ENCODE peak calls at places on chromosomes 7 and 10, in ten cellular contexts. R, J, V, E, Y, B, N, G, C and T are unnamed samples.

GRCh38 chr10:51389415-51390342 is 309.7 kb downstream of the CSTF2T start:
- DNase-seq in B (no peak), C (peak; percentile 98), Y (no peak), N (peak; percentile 57), V (peak; percentile 26), E (peak; percentile 3), R (peak; percentile 15), J (peak; percentile 36), G (peak; percentile 91), T (peak; percentile 100)

GRCh38 chr10:75887981-75888380 is 456.6 kb downstream of the LRMDA start:
- DNase-seq in N (no peak), E (no peak), R (no peak), J (no peak), B (no peak), G (no peak), Y (no peak), V (no peak), C (no peak), T (no peak)

GRCh38 chr10:63005246-63005645 is 127.9 kb upstream of the NRBF2 start:
- DNase-seq in B (no peak), N (no peak), J (no peak), E (no peak), Y (no peak), R (peak; percentile 88), C (peak; percentile 51), V (no peak), G (peak; percentile 35), T (peak; percentile 42)

GRCh38 chr10:123972481-123973401 is 81.1 kb upstream of the CPXM2 start:
- DNase-seq in C (no peak), Y (no peak), E (no peak), N (no peak), B (no peak), R (no peak), V (no peak), J (no peak), G (no peak), T (no peak)

GRCh38 chr7:22726345-22726848 is 603 bp upstream of the IL6 start:
- DNase-seq in J (no peak), G (peak; percentile 85), B (peak; percentile 37), R (peak; percentile 77), E (peak; percentile 37), V (peak; percentile 36), C (peak; percentile 92), Y (no peak), N (peak; percentile 72), T (peak; percentile 92)

GRCh38 chr10:22341190-22341935 is 3.9 kb upstream of the SPAG6 start:
- DNase-seq in Y (no peak), B (no peak), V (no peak), E (no peak), J (no peak), N (peak; percentile 77), G (no peak), R (no peak), C (no peak), T (peak; percentile 53)

GRCh38 chr10:80405636-80406035 is 2.7 kb upstream of the PRXL2A start:
- DNase-seq in N (no peak), C (peak; percentile 56), E (no peak), B (no peak), Y (no peak), G (peak; percentile 40), R (no peak), V (no peak), J (no peak), T (no peak)

GRCh38 chr7:30800785-30801252 is 29.6 kb downstream of the MINDY4 start:
- DNase-seq in R (peak; percentile 86), Y (peak; percentile 37), B (no peak), N (no peak), C (peak; percentile 80), E (peak; percentile 31), J (no peak), G (peak; percentile 78), V (peak; percentile 70), T (peak; percentile 90)

GRCh38 chr7:17663056-17663675 is 277.1 kb downstream of the SNX13 start:
- DNase-seq in N (no peak), Y (no peak), J (no peak), G (peak; percentile 72), V (no peak), E (no peak), R (peak; percentile 69), B (no peak), C (peak; percentile 67), T (peak; percentile 96)

GRCh38 chr7:7696458-7697119 is 21.8 kb downstream of the RPA3 start:
- DNase-seq in J (no peak), N (no peak), R (no peak), E (no peak), G (peak; percentile 29), C (peak; percentile 72), Y (no peak), V (peak; percentile 30), B (no peak), T (peak; percentile 40)

GRCh38 chr7:23267357-23267756 is 20.8 kb downstream of the GPNMB start:
- DNase-seq in R (no peak), E (no peak), G (no peak), Y (no peak), B (no peak), J (no peak), N (no peak), C (no peak), V (no peak), T (no peak)

GRCh38 chr7:84712326-84712725 is 474.5 kb downstream of the SEMA3D start:
- DNase-seq in R (no peak), N (no peak), B (no peak), J (no peak), E (no peak), V (no peak), Y (no peak), G (no peak), C (no peak), T (peak; percentile 17)

GRCh38 chr10:132419631-132420468 is 22.9 kb downstream of the PWWP2B start:
- DNase-seq in C (no peak), E (no peak), N (no peak), B (no peak), G (no peak), Y (no peak), J (no peak), R (no peak), V (peak; percentile 70), T (no peak)

GRCh38 chr7:130884437-130885417 is 150.7 kb upstream of the KLF14 start:
- DNase-seq in J (no peak), N (no peak), R (peak; percentile 55), Y (no peak), G (no peak), E (no peak), B (no peak), V (no peak), C (peak; percentile 65), T (peak; percentile 52)

GRCh38 chr10:102009801-102010425 is 46.1 kb downstream of the ARMH3 start:
- DNase-seq in C (peak; percentile 90), B (peak; percentile 45), G (peak; percentile 90), E (peak; percentile 41), J (no peak), R (peak; percentile 79), V (peak; percentile 77), N (no peak), Y (no peak), T (peak; percentile 95)

GRCh38 chr7:158023157-158023556 is 564.5 kb downstream of the PTPRN2 start:
- DNase-seq in N (no peak), C (no peak), E (no peak), G (no peak), R (no peak), V (no peak), B (no peak), Y (no peak), J (no peak), T (no peak)

GRCh38 chr7:33722383-33723096 is 182.8 kb upstream of the BMPER start:
- DNase-seq in E (no peak), G (peak; percentile 68), R (peak; percentile 95), Y (no peak), N (peak; percentile 84), V (peak; percentile 10), B (no peak), C (peak; percentile 44), J (no peak), T (peak; percentile 52)

GRCh38 chr7:6480323-6480660 is 32.5 kb upstream of the DAGLB start:
- DNase-seq in Y (no peak), J (no peak), G (no peak), C (no peak), B (no peak), R (no peak), E (no peak), N (no peak), V (no peak), T (peak; percentile 14)
- H3K4me3 ChIP-seq in Y (no peak overlapping the region), J (peak overlapping the region; percentile 99), G (no peak overlapping the region), C (no peak overlapping the region), B (no peak overlapping the region), R (no peak overlapping the region), E (no peak overlapping the region), N (peak overlapping the region; percentile 34), V (no peak overlapping the region), T (peak overlapping the region; percentile 58)

DNA sequence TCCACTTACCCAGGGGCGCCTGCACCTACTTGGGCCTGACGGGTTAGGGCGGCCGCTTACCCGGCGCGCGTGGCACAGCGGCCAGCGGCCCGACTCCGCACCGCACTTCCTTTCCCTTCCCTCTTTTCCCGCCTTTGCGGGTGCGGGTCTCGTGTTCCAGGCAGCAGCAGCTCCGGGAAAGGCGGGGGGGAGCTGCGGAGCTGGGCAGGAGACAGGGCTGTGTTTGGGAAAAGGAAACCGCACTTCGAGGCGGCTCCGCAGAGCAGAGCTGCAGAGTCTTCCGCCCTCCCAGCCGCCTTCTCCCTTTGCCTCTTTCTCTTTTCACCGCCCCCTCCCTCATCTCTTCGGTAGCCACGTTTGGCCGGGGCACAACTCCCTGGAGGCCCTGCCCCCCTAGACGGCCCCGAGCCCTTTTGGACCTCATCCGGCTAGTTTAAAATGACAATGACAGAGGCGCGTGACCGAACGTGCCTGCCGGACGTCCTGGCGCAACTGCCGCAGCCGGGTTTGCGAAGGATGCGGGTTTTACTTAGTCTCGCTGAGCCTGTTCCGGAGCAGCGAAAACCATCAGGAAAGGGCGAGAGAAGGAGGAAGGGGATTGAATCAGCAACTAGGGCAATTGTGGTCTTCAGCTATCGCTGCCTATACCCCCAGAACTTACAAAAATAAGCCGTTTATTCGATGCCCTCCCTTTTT is 7.9 kb upstream of the PAX2 start:
- DNase-seq in E (no peak), G (no peak), N (no peak), J (no peak), C (no peak), B (no peak), V (no peak), R (no peak), Y (no peak), T (no peak)
- H3K4me3 ChIP-seq in E (no peak overlapping the region), G (no peak overlapping the region), N (peak overlapping the region; percentile 41), J (peak overlapping the region; percentile 49), C (no peak overlapping the region), B (peak overlapping the region; percentile 26), V (peak overlapping the region; percentile 32), R (no peak overlapping the region), Y (no peak overlapping the region), T (peak overlapping the region; percentile 17)

DNA sequence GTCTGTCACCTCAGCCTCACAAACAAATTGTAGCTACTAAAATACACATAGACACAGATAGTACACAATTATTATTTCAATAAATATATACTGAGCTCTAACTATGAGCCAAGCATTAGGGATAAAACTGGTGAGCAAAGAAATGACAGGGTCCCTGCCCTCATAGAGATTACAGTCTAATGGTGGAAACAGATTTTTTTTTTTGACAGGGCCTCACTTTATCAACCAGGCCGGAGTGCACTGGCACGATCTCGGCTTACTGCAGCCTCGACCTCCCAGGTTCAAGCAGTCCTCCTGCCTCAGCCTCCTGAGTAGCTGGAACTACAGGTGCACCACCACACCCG is 695 bp upstream of the RBM28 start:
- DNase-seq in E (no peak), J (no peak), G (no peak), R (no peak), Y (no peak), C (no peak), V (no peak), B (no peak), N (no peak), T (no peak)
- H3K4me3 ChIP-seq in E (no peak overlapping the region), J (peak overlapping the region; percentile 87), G (no peak overlapping the region), R (no peak overlapping the region), Y (peak overlapping the region; percentile 100), C (no peak overlapping the region), V (no peak overlapping the region), B (no peak overlapping the region), N (peak overlapping the region; percentile 83), T (no peak overlapping the region)

GRCh38 chr10:27997865-27998177 is 1.1 kb downstream of the ODAD2 start:
- DNase-seq in R (no peak), E (no peak), V (no peak), Y (no peak), N (no peak), J (no peak), C (peak; percentile 1), B (no peak), G (no peak), T (no peak)
- H3K4me3 ChIP-seq in R (no peak overlapping the region), E (peak overlapping the region; percentile 39), V (peak overlapping the region; percentile 83), Y (peak overlapping the region; percentile 84), N (peak overlapping the region; percentile 70), J (peak overlapping the region; percentile 75), C (peak overlapping the region; percentile 68), B (no peak overlapping the region), G (peak overlapping the region; percentile 68), T (peak overlapping the region; percentile 48)